ENCODE peak calls at places on chromosomes 3 and 15, in ten cellular contexts. J is NT2/D1; E is GM10248; X is SK-N-MC; W is choroid plexus epithelial cell; F is NCI-H1105; U is heart right ventricle; L is BJ; Z is IMR-90; Q is activated CD4-positive, alpha-beta T cell treated with anti-CD3 and anti-CD28 coated beads for 24 hours. K is an unnamed sample.

GRCh38 chr3:133576169-133576568 is 2.7 kb downstream of the CDV3 start:
- DNase-seq in J (no peak), E (no peak), X (no peak), W (no peak), F (no peak), U (no peak), L (no peak), Z (no peak), Q (no peak), K (no peak)

GRCh38 chr15:52080031-52080430 is 32.5 kb downstream of the BCL2L10 start:
- DNase-seq in J (no peak), E (no peak), X (no peak), W (peak; percentile 57), F (no peak), U (no peak), L (no peak), Z (no peak), Q (no peak), K (no peak)

GRCh38 chr3:65617787-65618186 is 420.9 kb downstream of the MAGI1 start:
- DNase-seq in J (no peak), E (no peak), X (no peak), W (no peak), F (no peak), U (no peak), L (no peak), Z (no peak), Q (no peak), K (no peak)

GRCh38 chr15:69060744-69061143 is 46.2 kb downstream of the NOX5 start:
- DNase-seq in J (no peak), E (peak; percentile 25), X (no peak), W (no peak), F (no peak), U (no peak), L (no peak), Z (no peak), Q (no peak), K (no peak)

GRCh38 chr3:42652251-42652610 is 1.3 kb upstream of the ZBTB47 start:
- DNase-seq in J (no peak), E (peak; percentile 18), X (no peak), W (no peak), F (no peak), U (no peak), L (no peak), Z (no peak), Q (no peak), K (no peak)

GRCh38 chr3:98788651-98789050 is 25.5 kb downstream of the ST3GAL6 start:
- DNase-seq in J (no peak), E (no peak), X (no peak), W (peak; percentile 69), F (peak; percentile 11), U (no peak), L (no peak), Z (no peak), Q (no peak), K (no peak)

GRCh38 chr3:81245043-81245442 is 516.4 kb downstream of the GBE1 start:
- DNase-seq in J (no peak), E (no peak), X (no peak), W (peak; percentile 63), F (no peak), U (no peak), L (no peak), Z (no peak), Q (no peak), K (no peak)

GRCh38 chr3:136960838-136961836 is 3.4 kb downstream of the IL20RB start:
- DNase-seq in J (no peak), E (no peak), X (no peak), W (no peak), F (no peak), U (no peak), L (no peak), Z (no peak), Q (no peak), K (no peak)

GRCh38 chr15:68608206-68608843 is 29.5 kb downstream of the CORO2B start:
- DNase-seq in J (peak; percentile 63), E (no peak), X (no peak), W (peak; percentile 81), F (no peak), U (peak; percentile 84), L (no peak), Z (peak; percentile 19), Q (no peak), K (peak; percentile 84)

GRCh38 chr3:194257030-194257657 is 94.0 kb downstream of the CPN2 start:
- DNase-seq in J (no peak), E (no peak), X (no peak), W (no peak), F (no peak), U (no peak), L (no peak), Z (no peak), Q (no peak), K (no peak)

GRCh38 chr15:28208583-28208982 is 109.5 kb upstream of the OCA2 start:
- DNase-seq in J (peak; percentile 13), E (no peak), X (no peak), W (no peak), F (no peak), U (peak; percentile 26), L (no peak), Z (no peak), Q (no peak), K (no peak)

GRCh38 chr15:51726302-51727073 is 11.0 kb downstream of the LYSMD2 start:
- DNase-seq in J (peak; percentile 84), E (peak; percentile 37), X (no peak), W (peak; percentile 85), F (no peak), U (peak; percentile 71), L (peak; percentile 40), Z (peak; percentile 93), Q (no peak), K (peak; percentile 60)

GRCh38 chr3:8980756-8981257 is 17.5 kb upstream of the RAD18 start:
- DNase-seq in J (no peak), E (no peak), X (no peak), W (no peak), F (no peak), U (no peak), L (no peak), Z (no peak), Q (no peak), K (no peak)

GRCh38 chr3:152359385-152360248 is 90.9 kb downstream of the MBNL1 start:
- DNase-seq in J (no peak), E (no peak), X (no peak), W (no peak), F (no peak), U (no peak), L (no peak), Z (no peak), Q (no peak), K (no peak)

GRCh38 chr3:161602451-161602850 is 105.8 kb downstream of the OTOL1 start:
- DNase-seq in J (no peak), E (no peak), X (no peak), W (no peak), F (no peak), U (no peak), L (no peak), Z (no peak), Q (no peak), K (no peak)

GRCh38 chr15:67197364-67197695 is 57.1 kb downstream of the AAGAB start:
- DNase-seq in J (no peak), E (no peak), X (no peak), W (peak; percentile 39), F (no peak), U (no peak), L (no peak), Z (no peak), Q (no peak), K (no peak)

GRCh38 chr3:52281980-52282801 is 3.7 kb upstream of the WDR82 start:
- DNase-seq in J (no peak), E (no peak), X (no peak), W (no peak), F (no peak), U (no peak), L (no peak), Z (no peak), Q (no peak), K (no peak)

GRCh38 chr3:129621626-129622417 is 15.3 kb upstream of the PLXND1 start:
- DNase-seq in J (no peak), E (no peak), X (no peak), W (no peak), F (no peak), U (no peak), L (no peak), Z (no peak), Q (no peak), K (no peak)

GRCh38 chr3:182105875-182106274 is 394.1 kb downstream of the SOX2 start:
- DNase-seq in J (no peak), E (no peak), X (peak; percentile 26), W (no peak), F (no peak), U (no peak), L (no peak), Z (no peak), Q (no peak), K (no peak)

GRCh38 chr3:125496701-125497100 is 23.3 kb downstream of the SNX4 start:
- DNase-seq in J (no peak), E (no peak), X (no peak), W (no peak), F (no peak), U (no peak), L (no peak), Z (no peak), Q (no peak), K (no peak)

GRCh38 chr3:51777985-51778384 is 1.1 kb downstream of the IQCF6 start:
- DNase-seq in J (no peak), E (no peak), X (no peak), W (no peak), F (peak; percentile 2), U (peak; percentile 65), L (no peak), Z (no peak), Q (no peak), K (no peak)